ENCODE peak calls at places on chromosomes 5 and 9, in four cellular contexts. H is right atrium auricular region; D is naive thymus-derived CD4-positive, alpha-beta T cell; T is tibial nerve. M is an unnamed sample.

GRCh38 chr5:5683174-5683573 is 260.7 kb downstream of the ICE1 start:
- DNase-seq in H (no peak), D (no peak), T (no peak), M (no peak)

GRCh38 chr9:38680827-38681226 is 39.1 kb downstream of the FAM240B start:
- DNase-seq in T (no peak), D (no peak), H (no peak), M (peak; percentile 90)

GRCh38 chr5:174542037-174542436 is 182.3 kb upstream of the MSX2 start:
- DNase-seq in T (no peak), D (no peak), H (no peak), M (no peak)

GRCh38 chr5:5353681-5354080 is 68.8 kb upstream of the ICE1 start:
- DNase-seq in D (no peak), T (no peak), H (no peak), M (no peak)

GRCh38 chr9:83794051-83794450 is 23.5 kb downstream of the GKAP1 start:
- DNase-seq in T (no peak), D (no peak), H (no peak), M (no peak)

GRCh38 chr9:134358026-134358967 is 32.0 kb downstream of the RXRA start:
- DNase-seq in D (no peak), T (no peak), H (no peak), M (peak; percentile 28)

GRCh38 chr9:135906291-135907005 is 898 bp downstream of the CAMSAP1 start:
- DNase-seq in H (no peak), T (no peak), D (no peak), M (peak; percentile 48)

GRCh38 chr5:43192558-43193170 is 639 bp downstream of the NIM1K start:
- DNase-seq in T (peak; percentile 6), D (no peak), H (no peak), M (peak; percentile 20)

GRCh38 chr5:127335381-127335780 is 44.8 kb downstream of the MEGF10 start:
- DNase-seq in D (no peak), H (no peak), T (no peak), M (no peak)

GRCh38 chr9:77455312-77455927 is 192.7 kb downstream of the GNA14 start:
- DNase-seq in H (no peak), T (peak; percentile 18), D (no peak), M (peak; percentile 74)

GRCh38 chr9:120578614-120579013 is 1.4 kb downstream of the CDK5RAP2 start:
- DNase-seq in T (no peak), D (no peak), H (no peak), M (no peak)

GRCh38 chr9:108213516-108213915 is 642.3 kb downstream of the ACTL7B start:
- DNase-seq in T (no peak), H (no peak), D (no peak), M (no peak)

GRCh38 chr5:96733771-96734498 is 71.8 kb downstream of the CAST start:
- DNase-seq in T (no peak), H (no peak), D (no peak), M (no peak)

GRCh38 chr9:114914139-114914538 is 16.3 kb downstream of the TNFSF8 start:
- DNase-seq in D (no peak), T (no peak), H (no peak), M (no peak)

GRCh38 chr9:120935383-120935857 is 8.8 kb upstream of the TRAF1 start:
- DNase-seq in T (peak; percentile 99), H (peak; percentile 99), D (no peak), M (peak; percentile 94)

GRCh38 chr5:80193421-80193820 is 62.4 kb downstream of the SERINC5 start:
- DNase-seq in D (no peak), H (no peak), T (no peak), M (no peak)

GRCh38 chr5:161925960-161926359 is 78.0 kb downstream of the GABRA1 start:
- DNase-seq in T (no peak), D (no peak), H (no peak), M (no peak)

GRCh38 chr9:82130331-82131042 is 141.9 kb downstream of the SPATA31D1 start:
- DNase-seq in H (no peak), D (no peak), T (no peak), M (no peak)

GRCh38 chr5:141040763-141041426 is 10.3 kb upstream of the PCDHB1 start:
- DNase-seq in T (peak; percentile 94), D (peak; percentile 70), H (peak; percentile 95), M (peak; percentile 96)

GRCh38 chr9:121499427-121500164 is at the start of gene GGTA1:
- DNase-seq in T (peak; percentile 29), D (no peak), H (peak; percentile 76), M (peak; percentile 74)

GRCh38 chr9:113355197-113355596 is 5.9 kb downstream of the BSPRY start:
- DNase-seq in T (no peak), D (no peak), H (no peak), M (peak; percentile 44)

GRCh38 chr5:175692235-175692995 is 34.5 kb downstream of the HRH2 start:
- DNase-seq in T (no peak), H (no peak), D (no peak), M (no peak)

GRCh38 chr5:56740000-56740399 is 75.3 kb upstream of the MAP3K1 start:
- DNase-seq in D (no peak), H (no peak), T (no peak), M (no peak)

GRCh38 chr5:154478224-154478565 is at the start of gene HAND1:
- DNase-seq in D (no peak), T (no peak), H (no peak), M (no peak)

GRCh38 chr5:30572279-30572678 is 621.2 kb upstream of the CDH6 start:
- DNase-seq in H (no peak), T (no peak), D (no peak), M (peak; percentile 57)

GRCh38 chr5:130168211-130168610 is 263.9 kb downstream of the CHSY3 start:
- DNase-seq in D (no peak), H (no peak), T (no peak), M (no peak)

GRCh38 chr9:18857334-18857733 is 175.7 kb downstream of the SAXO1 start:
- DNase-seq in T (no peak), H (no peak), D (no peak), M (no peak)

GRCh38 chr9:117734523-117735314 is 30.5 kb downstream of the TLR4 start:
- DNase-seq in T (no peak), H (no peak), D (no peak), M (no peak)

GRCh38 chr9:97518909-97519307 is 17.4 kb downstream of the TMOD1 start:
- DNase-seq in T (peak; percentile 33), H (no peak), D (no peak), M (no peak)

GRCh38 chr9:38090170-38090569 is 21.1 kb upstream of the SHB start:
- DNase-seq in T (no peak), D (no peak), H (peak; percentile 30), M (no peak)

GRCh38 chr5:79561525-79561893 is 47.6 kb upstream of the HOMER1 start:
- DNase-seq in D (no peak), H (no peak), T (no peak), M (no peak)

DNA sequence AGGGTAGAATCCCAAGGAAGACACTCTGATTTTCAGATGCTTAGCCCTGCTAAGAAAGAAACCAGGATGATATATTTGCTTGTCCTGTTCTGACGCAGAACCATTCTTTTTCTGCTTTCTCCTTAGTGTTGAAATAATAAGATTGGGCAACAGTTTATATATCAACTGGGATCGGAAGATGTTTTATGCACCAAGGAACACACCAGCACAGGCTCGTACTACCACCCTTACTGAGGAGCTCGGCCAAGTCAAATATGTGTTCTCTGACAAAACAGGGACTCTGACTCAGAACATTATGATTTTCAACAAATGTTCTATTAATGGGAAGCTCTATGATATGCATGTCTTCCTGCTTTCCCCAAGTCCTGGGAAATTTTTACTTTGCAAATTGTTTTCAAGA is 19.0 kb upstream of the RUSC2 start:
- DNase-seq in T (peak; percentile 52), H (no peak), D (no peak), M (no peak)
- H3K27ac ChIP-seq in T (no peak overlapping the region), H (no peak overlapping the region), D (no peak overlapping the region), M (no peak overlapping the region)

DNA sequence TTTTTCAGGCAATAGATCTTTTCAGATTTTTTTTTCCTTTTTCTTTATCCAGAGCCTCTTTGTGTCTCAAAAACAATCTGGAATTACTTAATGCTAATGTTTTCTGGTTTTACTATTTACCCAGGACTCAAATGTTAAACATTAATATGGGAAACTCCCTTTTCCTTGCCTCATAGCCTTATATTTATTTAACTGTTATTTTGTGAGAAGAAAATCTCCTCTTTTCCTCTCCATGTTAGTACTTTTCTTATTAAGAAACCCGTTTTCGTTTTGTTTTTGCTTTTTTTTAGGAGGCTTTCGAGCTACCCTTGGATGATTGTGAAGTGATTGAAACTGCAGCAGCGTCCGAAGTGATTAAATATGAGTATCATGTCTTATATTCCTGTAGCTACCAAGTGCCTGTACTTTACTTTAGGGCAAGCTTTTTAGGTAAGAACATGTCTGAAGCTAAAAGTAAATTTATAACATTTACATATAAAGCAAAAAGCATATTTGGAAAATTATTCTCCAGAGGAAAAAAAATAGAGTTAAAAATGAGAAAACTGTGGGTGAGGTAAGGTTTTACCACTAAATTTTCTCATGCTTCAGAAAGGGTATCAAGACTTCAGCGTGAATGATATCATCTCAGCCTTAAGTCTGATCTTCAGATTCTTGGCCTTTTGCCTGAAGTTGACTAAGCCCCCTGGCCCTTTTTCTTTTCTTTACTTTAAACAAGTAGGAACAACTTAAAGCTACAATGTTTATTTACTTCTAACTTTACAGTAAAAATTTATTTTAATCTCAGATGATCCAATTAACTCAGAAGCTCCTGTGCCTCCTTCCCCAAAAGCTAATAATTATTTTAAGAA is 113.8 kb downstream of the RPS23 start:
- DNase-seq in H (no peak), T (no peak), D (no peak), M (peak; percentile 53)
- H3K4me1 ChIP-seq in H (no peaks in the 10 kb centered on the region), T (peaks cover 35% of the 10 kb centered on the region), D (no peaks in the 10 kb centered on the region), M (peaks cover 14% of the 10 kb centered on the region)

GRCh38 chr5:81782811-81783210 is 31.9 kb upstream of the SSBP2 start:
- DNase-seq in T (no peak), D (no peak), H (no peak), M (peak; percentile 68)

GRCh38 chr5:81779125-81779934 is 28.4 kb upstream of the SSBP2 start:
- DNase-seq in H (no peak), T (peak; percentile 58), D (peak; percentile 23), M (no peak)

GRCh38 chr5:81779935-81780266 is 29.0 kb upstream of the SSBP2 start:
- DNase-seq in H (no peak), D (peak; percentile 13), T (no peak), M (no peak)

GRCh38 chr5:81776258-81776657 is 25.4 kb upstream of the SSBP2 start:
- DNase-seq in H (no peak), D (no peak), T (no peak), M (no peak)

DNA sequence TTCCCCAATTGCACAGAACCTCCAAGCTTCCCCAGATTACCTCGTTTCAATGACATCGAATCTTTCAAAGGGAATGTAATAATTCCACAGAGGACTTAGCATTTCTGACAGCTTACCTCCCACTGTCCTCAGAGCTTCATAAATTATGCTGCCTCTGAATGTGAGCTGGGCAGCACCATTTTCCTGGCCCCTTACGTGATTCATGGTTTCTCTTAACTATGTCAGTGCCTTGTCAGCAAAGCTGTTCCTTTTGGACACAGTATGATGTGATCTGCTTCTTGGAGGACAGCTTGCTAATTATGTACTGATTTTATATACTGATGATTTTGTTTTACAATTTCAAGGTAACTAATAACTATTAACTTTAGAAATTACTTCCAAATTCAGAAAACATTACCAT is 27.7 kb upstream of the SSBP2 start:
- DNase-seq in T (no peak), H (no peak), D (no peak), M (no peak)
- H3K27ac ChIP-seq in T (peak overlapping the region; percentile 70), H (peak overlapping the region; percentile 70), D (peak overlapping the region; percentile 70), M (no peak overlapping the region)

GRCh38 chr5:143352691-143353090 is 50.8 kb downstream of the NR3C1 start:
- DNase-seq in T (no peak), H (no peak), D (peak; percentile 20), M (no peak)

GRCh38 chr5:143349127-143349526 is 54.4 kb downstream of the NR3C1 start:
- DNase-seq in D (no peak), T (no peak), H (no peak), M (peak; percentile 43)

GRCh38 chr5:143347698-143348344 is 55.7 kb downstream of the NR3C1 start:
- DNase-seq in H (no peak), D (no peak), T (no peak), M (no peak)

GRCh38 chr5:143350790-143351603 is 52.5 kb downstream of the NR3C1 start:
- DNase-seq in T (no peak), H (no peak), D (no peak), M (no peak)

GRCh38 chr5:143350341-143350740 is 53.1 kb downstream of the NR3C1 start:
- DNase-seq in H (no peak), T (no peak), D (no peak), M (no peak)
- H3K4me1 ChIP-seq in H (no peaks in the 10 kb centered on the region), T (peaks cover 91% of the 10 kb centered on the region), D (peaks cover 49% of the 10 kb centered on the region), M (peaks cover 17% of the 10 kb centered on the region)

M was measured in SJCRH30.